ENCODE peak calls at places on chromosomes 7 and 10, in seven cellular contexts. X, I, S, N, Q, B and E are unnamed samples.

GRCh38 chr7:16921644-16922257 is 40.0 kb upstream of the AGR3 start:
- DNase-seq in X (no peak), I (no peak), S (no peak), N (no peak), Q (no peak), B (no peak), E (no peak)

GRCh38 chr7:135599471-135599870 is 41.8 kb downstream of the NUP205 start:
- DNase-seq in X (no peak), I (no peak), S (no peak), N (no peak), Q (no peak), B (no peak), E (no peak)

GRCh38 chr10:128463991-128464755 is 337.9 kb upstream of the MKI67 start:
- DNase-seq in X (peak; percentile 4), I (no peak), S (no peak), N (no peak), Q (no peak), B (peak; percentile 51), E (no peak)

GRCh38 chr10:49407552-49408137 is 11.8 kb upstream of the DRGX start:
- DNase-seq in X (no peak), I (peak; percentile 83), S (peak; percentile 92), N (peak; percentile 82), Q (peak; percentile 69), B (peak; percentile 52), E (peak; percentile 64)

GRCh38 chr7:25619963-25620799 is 391.9 kb upstream of the NPVF start:
- DNase-seq in X (no peak), I (peak; percentile 71), S (no peak), N (no peak), Q (no peak), B (no peak), E (no peak)

GRCh38 chr7:100360102-100360607 is 2.2 kb downstream of the PILRB start:
- DNase-seq in X (no peak), I (no peak), S (no peak), N (no peak), Q (no peak), B (no peak), E (no peak)

GRCh38 chr7:127644484-127644883 is 7.5 kb upstream of the SND1 start:
- DNase-seq in X (no peak), I (no peak), S (no peak), N (no peak), Q (no peak), B (no peak), E (no peak)

GRCh38 chr7:38760226-38760625 is 129.1 kb upstream of the AMPH start:
- DNase-seq in X (no peak), I (no peak), S (no peak), N (no peak), Q (no peak), B (no peak), E (no peak)

GRCh38 chr7:1855396-1856160 is 185.5 kb downstream of the ELFN1 start:
- DNase-seq in X (no peak), I (no peak), S (no peak), N (no peak), Q (no peak), B (no peak), E (no peak)

GRCh38 chr7:20647908-20648776 is 32.7 kb downstream of the ABCB5 start:
- DNase-seq in X (no peak), I (peak; percentile 51), S (peak; percentile 53), N (peak; percentile 38), Q (no peak), B (peak; percentile 18), E (no peak)
- TF ChIP-seq TAF1 in X (no peak), I (no peak), S (no peak), N (no peak), Q (no peak), B (no peak), E (no peak)

GRCh38 chr10:69911571-69912528 is 110.1 kb downstream of the COL13A1 start:
- DNase-seq in X (no peak), I (no peak), S (no peak), N (no peak), Q (no peak), B (no peak), E (no peak)

GRCh38 chr10:69912584-69912983 is 110.9 kb downstream of the COL13A1 start:
- DNase-seq in X (no peak), I (no peak), S (no peak), N (no peak), Q (no peak), B (no peak), E (no peak)

GRCh38 chr10:69913586-69913985 is 111.9 kb downstream of the COL13A1 start:
- DNase-seq in X (no peak), I (no peak), S (no peak), N (peak; percentile 32), Q (no peak), B (no peak), E (no peak)

GRCh38 chr10:69916133-69916532 is 114.4 kb downstream of the COL13A1 start:
- DNase-seq in X (no peak), I (no peak), S (no peak), N (no peak), Q (no peak), B (no peak), E (no peak)

GRCh38 chr10:69914373-69915268 is 112.9 kb downstream of the COL13A1 start:
- DNase-seq in X (no peak), I (peak; percentile 87), S (peak; percentile 93), N (peak; percentile 88), Q (peak; percentile 71), B (peak; percentile 45), E (peak; percentile 74)
- TF ChIP-seq TAF1 in X (no peak), I (no peak), S (no peak), N (no peak), Q (no peak), B (no peak), E (no peak)

DNA sequence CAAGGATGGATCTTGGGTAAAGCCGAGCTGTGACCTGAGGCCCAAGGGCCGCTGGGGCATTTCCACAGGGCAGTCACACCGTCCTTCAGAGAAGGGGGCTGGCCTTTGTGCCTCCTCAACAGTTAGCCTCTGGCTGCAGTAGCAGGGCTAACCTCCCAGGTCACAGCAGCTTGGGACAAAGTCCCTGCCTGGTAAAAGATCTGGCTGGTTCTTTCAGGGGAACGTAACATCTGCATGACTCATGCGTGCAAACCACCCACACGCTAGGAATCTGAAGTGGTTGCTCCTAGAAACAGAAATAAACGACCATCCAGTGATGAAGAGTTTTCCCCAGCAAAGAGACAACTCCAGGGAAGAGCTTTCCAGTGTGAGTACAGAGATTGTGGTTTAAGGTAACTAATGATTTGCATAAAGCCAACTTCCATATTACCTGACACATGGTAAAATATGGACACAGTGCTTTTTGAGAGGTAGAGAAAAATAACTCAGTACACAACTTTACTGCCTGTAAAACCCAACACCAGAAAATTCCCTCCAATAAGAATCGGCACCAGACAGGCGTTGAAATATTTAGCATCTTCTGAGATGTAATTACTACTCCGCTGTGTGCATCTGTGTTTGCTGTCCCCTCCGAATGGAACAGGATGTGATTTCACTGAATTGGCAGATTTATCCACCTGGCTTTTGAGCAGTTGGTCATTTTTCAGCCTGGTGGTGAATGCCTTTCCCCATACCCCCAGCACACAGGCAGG is 84.9 kb upstream of the ADRB1 start:
- DNase-seq in X (no peak), I (no peak), S (no peak), N (no peak), Q (no peak), B (peak; percentile 88), E (no peak)
- TF ChIP-seq TAF1 in X (no peak), I (no peak), S (no peak), N (no peak), Q (no peak), B (no peak), E (no peak)

GRCh38 chr7:81170291-81170690 is 251.4 kb upstream of the SEMA3C start:
- DNase-seq in X (no peak), I (no peak), S (no peak), N (no peak), Q (no peak), B (no peak), E (no peak)
- TF ChIP-seq TAF1 in X (no peak), I (no peak), S (no peak), N (no peak), Q (no peak), B (no peak), E (no peak)

GRCh38 chr7:46032353-46032752 is 111.3 kb upstream of the IGFBP3 start:
- DNase-seq in X (no peak), I (no peak), S (no peak), N (no peak), Q (no peak), B (peak; percentile 25), E (no peak)
- TF ChIP-seq TAF1 in X (no peak), I (no peak), S (no peak), N (no peak), Q (no peak), B (no peak), E (no peak)

GRCh38 chr7:157276731-157277562 is 59.9 kb upstream of the DNAJB6 start:
- DNase-seq in X (no peak), I (peak; percentile 100), S (peak; percentile 46), N (peak; percentile 29), Q (no peak), B (no peak), E (no peak)
- TF ChIP-seq TAF1 in X (no peak), I (no peak), S (no peak), N (no peak), Q (no peak), B (no peak), E (no peak)

GRCh38 chr10:112231602-112232001 is 48.0 kb upstream of the GPAM start:
- DNase-seq in X (no peak), I (no peak), S (no peak), N (no peak), Q (no peak), B (no peak), E (no peak)

GRCh38 chr10:112232670-112233069 is 49.1 kb upstream of the GPAM start:
- DNase-seq in X (no peak), I (no peak), S (no peak), N (no peak), Q (no peak), B (no peak), E (no peak)

GRCh38 chr10:112229901-112230300 is 46.3 kb upstream of the GPAM start:
- DNase-seq in X (no peak), I (no peak), S (no peak), N (no peak), Q (no peak), B (no peak), E (no peak)

GRCh38 chr10:112229096-112229495 is 45.5 kb upstream of the GPAM start:
- DNase-seq in X (no peak), I (no peak), S (no peak), N (no peak), Q (no peak), B (no peak), E (no peak)

GRCh38 chr10:112230325-112230988 is 46.9 kb upstream of the GPAM start:
- DNase-seq in X (no peak), I (no peak), S (no peak), N (no peak), Q (no peak), B (peak; percentile 59), E (no peak)
- TF ChIP-seq TAF1 in X (no peak), I (no peak), S (no peak), N (no peak), Q (no peak), B (no peak), E (no peak)

GRCh38 chr7:49483142-49483541 is 290.3 kb upstream of the VWC2 start:
- DNase-seq in X (no peak), I (peak; percentile 6), S (no peak), N (no peak), Q (no peak), B (peak; percentile 1), E (peak; percentile 5)
- TF ChIP-seq TAF1 in X (no peak), I (no peak), S (no peak), N (no peak), Q (no peak), B (no peak), E (no peak)